ENCODE peak calls at places on chromosomes 11 and 22, in seven cellular contexts. One of them, this sample, is unnamed.

GRCh38 chr11:118872403-118872821 is 11.3 kb upstream of the CXCR5 start:
- DNase-seq in aorta: no peak
- DNase-seq in Panc1: no peak
- DNase-seq in thyroid gland: no peak
- DNase-seq in Peyer's patch: peak; percentile 82
- DNase-seq in neural progenitor cell: no peak
- DNase-seq in colonic mucosa: no peak
- DNase-seq in this sample: no peak

GRCh38 chr22:30523646-30524489 is 18.4 kb upstream of the SEC14L4 start:
- DNase-seq in Panc1: no peak
- DNase-seq in aorta: no peak
- DNase-seq in thyroid gland: no peak
- DNase-seq in Peyer's patch: no peak
- DNase-seq in colonic mucosa: no peak
- DNase-seq in neural progenitor cell: no peak
- DNase-seq in this sample: no peak

GRCh38 chr11:12719221-12719620 is 45.0 kb downstream of the TEAD1 start:
- DNase-seq in aorta: no peak
- DNase-seq in neural progenitor cell: peak; percentile 55
- DNase-seq in Peyer's patch: no peak
- DNase-seq in colonic mucosa: no peak
- DNase-seq in Panc1: no peak
- DNase-seq in thyroid gland: peak; percentile 50
- DNase-seq in this sample: no peak

GRCh38 chr11:116215471-116216113 is 557.2 kb downstream of the BUD13 start:
- DNase-seq in Peyer's patch: peak; percentile 25
- DNase-seq in Panc1: no peak
- DNase-seq in thyroid gland: no peak
- DNase-seq in aorta: no peak
- DNase-seq in neural progenitor cell: peak; percentile 44
- DNase-seq in colonic mucosa: no peak
- DNase-seq in this sample: no peak

GRCh38 chr11:65353900-65354264 is 669 bp upstream of the TIGD3 start:
- DNase-seq in colonic mucosa: no peak
- DNase-seq in thyroid gland: peak; percentile 21
- DNase-seq in Panc1: no peak
- DNase-seq in aorta: no peak
- DNase-seq in Peyer's patch: peak; percentile 58
- DNase-seq in neural progenitor cell: no peak
- DNase-seq in this sample: no peak

GRCh38 chr11:129719037-129719436 is 96.6 kb upstream of the TMEM45B start:
- DNase-seq in neural progenitor cell: no peak
- DNase-seq in colonic mucosa: no peak
- DNase-seq in Peyer's patch: no peak
- DNase-seq in Panc1: no peak
- DNase-seq in aorta: no peak
- DNase-seq in thyroid gland: no peak
- DNase-seq in this sample: no peak

GRCh38 chr11:100719362-100719761 is 32.3 kb downstream of the ARHGAP42 start:
- DNase-seq in neural progenitor cell: peak; percentile 57
- DNase-seq in Peyer's patch: no peak
- DNase-seq in thyroid gland: no peak
- DNase-seq in Panc1: no peak
- DNase-seq in colonic mucosa: no peak
- DNase-seq in aorta: no peak
- DNase-seq in this sample: no peak

GRCh38 chr11:75495749-75496641 is 29.7 kb downstream of the GDPD5 start:
- DNase-seq in Panc1: no peak
- DNase-seq in thyroid gland: no peak
- DNase-seq in aorta: no peak
- DNase-seq in Peyer's patch: no peak
- DNase-seq in colonic mucosa: no peak
- DNase-seq in neural progenitor cell: peak; percentile 61
- DNase-seq in this sample: no peak

GRCh38 chr11:44755553-44756505 is 29.1 kb downstream of the TSPAN18 start:
- DNase-seq in thyroid gland: no peak
- DNase-seq in aorta: no peak
- DNase-seq in Panc1: no peak
- DNase-seq in neural progenitor cell: no peak
- DNase-seq in colonic mucosa: no peak
- DNase-seq in Peyer's patch: peak; percentile 37
- DNase-seq in this sample: no peak

GRCh38 chr22:30212363-30212995 is 34.1 kb downstream of the LIF start:
- DNase-seq in Peyer's patch: peak; percentile 70
- DNase-seq in colonic mucosa: no peak
- DNase-seq in aorta: peak; percentile 87
- DNase-seq in Panc1: peak; percentile 93
- DNase-seq in neural progenitor cell: no peak
- DNase-seq in thyroid gland: peak; percentile 92
- DNase-seq in this sample: no peak

GRCh38 chr22:44891791-44892190 is 118.0 kb downstream of the PHF21B start:
- DNase-seq in aorta: no peak
- DNase-seq in Peyer's patch: peak; percentile 31
- DNase-seq in neural progenitor cell: no peak
- DNase-seq in thyroid gland: no peak
- DNase-seq in colonic mucosa: no peak
- DNase-seq in Panc1: no peak
- DNase-seq in this sample: no peak

GRCh38 chr11:72409458-72409857 is 24.9 kb downstream of the CLPB start:
- DNase-seq in neural progenitor cell: no peak
- DNase-seq in Panc1: no peak
- DNase-seq in Peyer's patch: no peak
- DNase-seq in colonic mucosa: no peak
- DNase-seq in thyroid gland: no peak
- DNase-seq in aorta: no peak
- DNase-seq in this sample: no peak

GRCh38 chr22:31343235-31344191 is 2.6 kb downstream of the PATZ1 start:
- DNase-seq in Panc1: no peak
- DNase-seq in colonic mucosa: peak; percentile 80
- DNase-seq in thyroid gland: peak; percentile 97
- DNase-seq in aorta: no peak
- DNase-seq in Peyer's patch: peak; percentile 60
- DNase-seq in neural progenitor cell: peak; percentile 93
- DNase-seq in this sample: no peak

GRCh38 chr11:95832763-95833162 is 42.5 kb downstream of the CEP57 start:
- DNase-seq in colonic mucosa: no peak
- DNase-seq in neural progenitor cell: no peak
- DNase-seq in Panc1: no peak
- DNase-seq in thyroid gland: no peak
- DNase-seq in Peyer's patch: no peak
- DNase-seq in aorta: no peak
- DNase-seq in this sample: no peak

GRCh38 chr22:34111210-34111824 is 191.0 kb upstream of the LARGE1 start:
- DNase-seq in aorta: no peak
- DNase-seq in thyroid gland: peak; percentile 23
- DNase-seq in Peyer's patch: peak; percentile 75
- DNase-seq in Panc1: no peak
- DNase-seq in neural progenitor cell: peak; percentile 67
- DNase-seq in colonic mucosa: peak; percentile 32
- DNase-seq in this sample: no peak

GRCh38 chr11:73184953-73185671 is 33.0 kb upstream of the P2RY2 start:
- DNase-seq in colonic mucosa: peak; percentile 82
- DNase-seq in thyroid gland: peak; percentile 77
- DNase-seq in neural progenitor cell: peak; percentile 68
- DNase-seq in Panc1: peak; percentile 56
- DNase-seq in aorta: peak; percentile 83
- DNase-seq in Peyer's patch: peak; percentile 86
- DNase-seq in this sample: no peak

GRCh38 chr11:44388828-44389645 is 79.1 kb upstream of the ALX4 start:
- DNase-seq in colonic mucosa: no peak
- DNase-seq in Peyer's patch: no peak
- DNase-seq in aorta: no peak
- DNase-seq in neural progenitor cell: peak; percentile 39
- DNase-seq in thyroid gland: no peak
- DNase-seq in Panc1: no peak
- DNase-seq in this sample: no peak

GRCh38 chr11:44681698-44682097 is 45.1 kb upstream of the TSPAN18 start:
- DNase-seq in colonic mucosa: no peak
- DNase-seq in Peyer's patch: no peak
- DNase-seq in aorta: no peak
- DNase-seq in Panc1: no peak
- DNase-seq in neural progenitor cell: no peak
- DNase-seq in thyroid gland: no peak
- DNase-seq in this sample: no peak

GRCh38 chr11:113664069-113664980 is 41.8 kb downstream of the TMPRSS5 start:
- DNase-seq in aorta: no peak
- DNase-seq in Peyer's patch: no peak
- DNase-seq in Panc1: no peak
- DNase-seq in thyroid gland: no peak
- DNase-seq in colonic mucosa: no peak
- DNase-seq in neural progenitor cell: no peak
- DNase-seq in this sample: no peak

DNA sequence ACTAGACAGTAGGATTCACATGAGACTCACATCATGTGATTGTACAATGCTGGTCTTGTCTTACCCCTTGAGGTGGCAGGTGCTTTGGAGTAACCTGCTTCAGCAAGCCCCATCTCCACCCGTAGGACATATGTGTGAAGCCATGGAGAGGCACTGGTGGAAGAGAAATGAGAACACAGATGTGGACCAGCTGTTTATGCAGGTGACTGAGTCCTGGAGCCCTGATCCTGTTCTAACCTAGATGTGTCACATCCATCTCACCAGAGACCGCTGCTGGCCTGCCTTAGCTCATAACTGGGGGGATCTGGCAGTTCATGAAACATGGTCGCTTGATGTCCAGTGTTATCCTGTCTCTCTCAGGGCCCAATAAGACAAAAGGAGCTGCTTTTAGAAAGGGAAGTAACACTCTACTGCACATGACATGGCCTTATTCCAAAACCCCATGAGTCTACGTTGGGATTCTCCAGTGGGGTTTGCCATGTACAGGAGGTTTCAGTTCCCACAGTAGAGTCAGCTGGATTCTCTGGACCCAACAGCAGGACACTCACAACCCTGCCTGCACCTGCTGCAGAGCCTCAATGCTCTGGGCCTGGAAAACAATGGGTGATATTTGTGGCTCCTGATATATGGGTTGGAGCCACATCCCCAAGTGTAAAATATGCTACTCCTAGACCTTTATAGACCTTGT is 62.0 kb downstream of the GGTLC2 start:
- DNase-seq in Peyer's patch: no peak
- DNase-seq in neural progenitor cell: no peak
- DNase-seq in colonic mucosa: no peak
- DNase-seq in Panc1: no peak
- DNase-seq in thyroid gland: no peak
- DNase-seq in aorta: peak; percentile 21
- DNase-seq in this sample: no peak
- H3K27me3 ChIP-seq in Peyer's patch: no peaks in the 10 kb centered on the region
- H3K27me3 ChIP-seq in neural progenitor cell: peaks cover 98% of the 10 kb centered on the region
- H3K27me3 ChIP-seq in colonic mucosa: no peaks in the 10 kb centered on the region
- H3K27me3 ChIP-seq in Panc1: no peaks in the 10 kb centered on the region
- H3K27me3 ChIP-seq in thyroid gland: no peaks in the 10 kb centered on the region
- H3K27me3 ChIP-seq in aorta: no peaks in the 10 kb centered on the region
- H3K27me3 ChIP-seq in this sample: peaks cover under 1% of the 10 kb centered on the region

GRCh38 chr22:23522642-23523251 is 57.3 kb downstream of the IGLL1 start:
- DNase-seq in Peyer's patch: no peak
- DNase-seq in colonic mucosa: no peak
- DNase-seq in aorta: no peak
- DNase-seq in thyroid gland: peak; percentile 71
- DNase-seq in neural progenitor cell: peak; percentile 42
- DNase-seq in Panc1: no peak
- DNase-seq in this sample: no peak
- H3K4me3 ChIP-seq in Peyer's patch: peak overlapping the region; percentile 49
- H3K4me3 ChIP-seq in colonic mucosa: no peak overlapping the region
- H3K4me3 ChIP-seq in aorta: peak overlapping the region; percentile 16
- H3K4me3 ChIP-seq in thyroid gland: no peak overlapping the region
- H3K4me3 ChIP-seq in neural progenitor cell: peak overlapping the region; percentile 39
- H3K4me3 ChIP-seq in Panc1: peak overlapping the region; percentile 53
- H3K4me3 ChIP-seq in this sample: no peak overlapping the region

GRCh38 chr11:112470355-112470754 is 209.7 kb upstream of the PLET1 start:
- DNase-seq in colonic mucosa: no peak
- DNase-seq in thyroid gland: no peak
- DNase-seq in aorta: no peak
- DNase-seq in Panc1: no peak
- DNase-seq in neural progenitor cell: no peak
- DNase-seq in Peyer's patch: no peak
- DNase-seq in this sample: no peak

GRCh38 chr11:112464949-112465348 is 204.3 kb upstream of the PLET1 start:
- DNase-seq in aorta: no peak
- DNase-seq in thyroid gland: no peak
- DNase-seq in Panc1: no peak
- DNase-seq in colonic mucosa: no peak
- DNase-seq in neural progenitor cell: no peak
- DNase-seq in Peyer's patch: no peak
- DNase-seq in this sample: no peak

GRCh38 chr11:112465433-112466024 is 204.9 kb upstream of the PLET1 start:
- DNase-seq in thyroid gland: no peak
- DNase-seq in Panc1: no peak
- DNase-seq in aorta: no peak
- DNase-seq in neural progenitor cell: no peak
- DNase-seq in colonic mucosa: no peak
- DNase-seq in Peyer's patch: no peak
- DNase-seq in this sample: no peak

GRCh38 chr11:112469376-112469775 is 208.7 kb upstream of the PLET1 start:
- DNase-seq in neural progenitor cell: no peak
- DNase-seq in Peyer's patch: no peak
- DNase-seq in aorta: no peak
- DNase-seq in colonic mucosa: no peak
- DNase-seq in thyroid gland: no peak
- DNase-seq in Panc1: no peak
- DNase-seq in this sample: no peak

DNA sequence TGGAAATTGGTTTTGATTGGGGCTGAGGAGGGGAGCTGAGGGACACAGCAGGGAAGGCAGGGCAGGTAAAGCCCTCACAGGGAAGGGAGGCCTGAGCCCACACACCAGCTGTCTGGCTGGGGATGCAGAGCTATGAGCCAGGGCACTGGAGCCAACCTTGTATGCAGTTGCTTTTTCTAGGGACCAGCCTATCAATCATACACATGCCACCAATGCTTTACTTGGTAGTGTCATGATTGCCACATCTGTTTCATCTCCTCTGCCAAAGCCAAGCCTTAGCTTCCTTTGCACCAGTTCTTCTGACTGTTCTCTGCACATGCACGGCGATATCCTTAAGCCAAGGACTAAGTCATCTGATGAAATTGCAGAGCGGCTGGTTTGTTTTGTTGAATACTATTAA is 207.1 kb upstream of the PLET1 start:
- DNase-seq in neural progenitor cell: no peak
- DNase-seq in colonic mucosa: no peak
- DNase-seq in thyroid gland: no peak
- DNase-seq in aorta: no peak
- DNase-seq in Panc1: no peak
- DNase-seq in Peyer's patch: no peak
- DNase-seq in this sample: no peak
- H3K27ac ChIP-seq in neural progenitor cell: no peak overlapping the region
- H3K27ac ChIP-seq in colonic mucosa: no peak overlapping the region
- H3K27ac ChIP-seq in thyroid gland: no peak overlapping the region
- H3K27ac ChIP-seq in aorta: no peak overlapping the region
- H3K27ac ChIP-seq in Panc1: no peak overlapping the region
- H3K27ac ChIP-seq in Peyer's patch: no peak overlapping the region
- H3K27ac ChIP-seq in this sample: no peak overlapping the region

DNA sequence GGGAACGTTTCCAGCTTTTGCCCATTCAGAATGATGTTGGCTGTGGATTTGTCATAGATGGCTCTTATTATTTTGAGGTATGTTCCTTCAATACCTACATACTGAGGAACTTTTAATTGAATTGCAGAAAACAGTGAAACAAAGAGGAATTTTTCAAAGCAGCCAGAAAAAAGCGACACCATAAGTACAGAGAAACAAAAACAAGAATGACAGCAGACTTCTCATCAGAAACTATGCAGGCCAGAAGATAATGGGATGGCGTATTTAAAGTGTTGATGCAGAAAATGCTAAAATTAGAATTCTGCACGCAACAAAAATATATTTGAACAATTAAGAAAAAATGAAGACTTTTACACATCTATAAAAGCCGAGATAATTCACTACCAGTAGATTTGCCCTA is 95.4 kb upstream of the TIMP3 start:
- DNase-seq in aorta: no peak
- DNase-seq in colonic mucosa: no peak
- DNase-seq in neural progenitor cell: peak; percentile 29
- DNase-seq in thyroid gland: no peak
- DNase-seq in Peyer's patch: no peak
- DNase-seq in Panc1: no peak
- DNase-seq in this sample: no peak
- H3K27me3 ChIP-seq in aorta: no peaks in the 10 kb centered on the region
- H3K27me3 ChIP-seq in colonic mucosa: no peaks in the 10 kb centered on the region
- H3K27me3 ChIP-seq in neural progenitor cell: no peaks in the 10 kb centered on the region
- H3K27me3 ChIP-seq in thyroid gland: no peaks in the 10 kb centered on the region
- H3K27me3 ChIP-seq in Peyer's patch: no peaks in the 10 kb centered on the region
- H3K27me3 ChIP-seq in Panc1: no peaks in the 10 kb centered on the region
- H3K27me3 ChIP-seq in this sample: no peaks in the 10 kb centered on the region

This sample was measured in dorsolateral prefrontal cortex.